ENCODE peak calls at places on chromosomes 4 and X, in five cellular contexts. W, H, R, L and U are unnamed samples.

GRCh38 chr4:25246680-25247611 is 13.1 kb downstream of the PI4K2B start:
- DNase-seq in W (no peak), H (no peak), R (no peak), L (no peak), U (no peak)

GRCh38 chrX:49754238-49754857 is 58.6 kb upstream of the PAGE1 start:
- DNase-seq in W (no peak), H (peak; percentile 58), R (peak; percentile 56), L (peak; percentile 27), U (peak; percentile 13)

GRCh38 chr4:2163311-2163821 is 78.6 kb downstream of the HAUS3 start:
- DNase-seq in W (no peak), H (no peak), R (no peak), L (peak; percentile 31), U (no peak)

GRCh38 chrX:40391662-40392061 is 189.1 kb upstream of the ATP6AP2 start:
- DNase-seq in W (no peak), H (no peak), R (no peak), L (no peak), U (no peak)

GRCh38 chr4:126899382-126899801 is 733.4 kb upstream of the INTU start:
- DNase-seq in W (peak; percentile 74), H (peak; percentile 26), R (peak; percentile 5), L (no peak), U (no peak)

GRCh38 chr4:125681240-125681639 is 366.5 kb downstream of the FAT4 start:
- DNase-seq in W (no peak), H (no peak), R (peak; percentile 11), L (no peak), U (no peak)

GRCh38 chr4:186651624-186652023 is 72.0 kb downstream of the FAT1 start:
- DNase-seq in W (peak; percentile 85), H (no peak), R (peak; percentile 8), L (no peak), U (no peak)

GRCh38 chr4:108272566-108272965 is 103.8 kb upstream of the LEF1 start:
- DNase-seq in W (no peak), H (peak; percentile 12), R (no peak), L (no peak), U (no peak)

GRCh38 chr4:16952462-16952871 is 54.0 kb upstream of the LDB2 start:
- DNase-seq in W (no peak), H (no peak), R (no peak), L (no peak), U (no peak)

GRCh38 chrX:47568656-47569295 is 7.8 kb downstream of the ARAF start:
- DNase-seq in W (peak; percentile 57), H (peak; percentile 40), R (peak; percentile 17), L (no peak), U (peak; percentile 25)

GRCh38 chr4:154478128-154478527 is 13.5 kb downstream of the DCHS2 start:
- DNase-seq in W (no peak), H (no peak), R (no peak), L (no peak), U (no peak)

GRCh38 chr4:154473497-154473896 is 18.1 kb downstream of the DCHS2 start:
- DNase-seq in W (no peak), H (no peak), R (no peak), L (no peak), U (no peak)

GRCh38 chr4:154472870-154473269 is 18.7 kb downstream of the DCHS2 start:
- DNase-seq in W (no peak), H (no peak), R (no peak), L (no peak), U (no peak)

GRCh38 chr4:154475800-154476199 is 15.8 kb downstream of the DCHS2 start:
- DNase-seq in W (no peak), H (no peak), R (no peak), L (no peak), U (no peak)

GRCh38 chr4:154478547-154478946 is 13.1 kb downstream of the DCHS2 start:
- DNase-seq in W (no peak), H (no peak), R (no peak), L (no peak), U (no peak)
- H3K9me3 ChIP-seq in W (no peaks in the 10 kb centered on the region), H (no peaks in the 10 kb centered on the region), R (no peaks in the 10 kb centered on the region), L (no peaks in the 10 kb centered on the region), U (no peaks in the 10 kb centered on the region)

GRCh38 chrX:66402165-66402564 is 236.7 kb downstream of the EDA2R start:
- DNase-seq in W (no peak), H (no peak), R (no peak), L (no peak), U (no peak)
- H3K9me3 ChIP-seq in W (no peaks in the 10 kb centered on the region), H (no peaks in the 10 kb centered on the region), R (peaks cover 3% of the 10 kb centered on the region), L (no peaks in the 10 kb centered on the region), U (peaks cover 3% of the 10 kb centered on the region)

GRCh38 chr4:15778191-15778741 is at the start of gene CD38:
- DNase-seq in W (peak; percentile 76), H (no peak), R (peak; percentile 29), L (peak; percentile 43), U (no peak)

GRCh38 chr4:15779789-15780188 is 1.7 kb downstream of the CD38 start:
- DNase-seq in W (no peak), H (no peak), R (no peak), L (no peak), U (no peak)

GRCh38 chr4:15778742-15779231 is 659 bp downstream of the CD38 start:
- DNase-seq in W (peak; percentile 84), H (no peak), R (peak; percentile 28), L (peak; percentile 50), U (peak; percentile 16)

GRCh38 chr4:15779336-15779735 is 1.2 kb downstream of the CD38 start:
- DNase-seq in W (peak; percentile 69), H (peak; percentile 52), R (peak; percentile 64), L (peak; percentile 56), U (no peak)

GRCh38 chr4:15781427-15782095 is 3.4 kb downstream of the CD38 start:
- DNase-seq in W (peak; percentile 37), H (no peak), R (no peak), L (no peak), U (no peak)
- H3K9me3 ChIP-seq in W (no peaks in the 10 kb centered on the region), H (no peaks in the 10 kb centered on the region), R (no peaks in the 10 kb centered on the region), L (no peaks in the 10 kb centered on the region), U (no peaks in the 10 kb centered on the region)

GRCh38 chrX:44918722-44919121 is 45.7 kb downstream of the KDM6A start:
- DNase-seq in W (no peak), H (peak; percentile 12), R (no peak), L (no peak), U (no peak)

GRCh38 chrX:44927398-44927797 is 54.4 kb downstream of the KDM6A start:
- DNase-seq in W (no peak), H (no peak), R (no peak), L (no peak), U (no peak)

DNA sequence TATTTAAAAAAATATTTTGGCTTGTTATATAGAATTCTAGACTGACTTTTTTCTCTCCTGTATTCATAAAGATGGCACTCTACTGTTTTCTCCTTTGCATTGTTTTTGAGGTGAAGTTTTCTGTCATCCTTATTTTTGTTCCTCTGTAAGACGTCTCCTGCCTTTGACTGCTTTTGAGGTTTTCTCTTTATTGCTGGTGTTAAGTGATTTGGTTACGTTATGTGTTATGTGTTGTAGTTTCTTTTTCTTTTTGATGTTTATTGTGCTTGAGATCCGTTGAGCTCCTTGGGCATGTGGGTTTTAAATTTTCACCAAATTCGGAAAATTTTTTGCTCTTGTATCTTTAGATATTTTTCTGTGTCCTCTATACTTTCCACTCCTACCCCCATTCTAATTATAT is 50.0 kb downstream of the KDM6A start:
- DNase-seq in W (no peak), H (no peak), R (no peak), L (no peak), U (no peak)
- H3K9me3 ChIP-seq in W (no peaks in the 10 kb centered on the region), H (no peaks in the 10 kb centered on the region), R (no peaks in the 10 kb centered on the region), L (no peaks in the 10 kb centered on the region), U (no peaks in the 10 kb centered on the region)

DNA sequence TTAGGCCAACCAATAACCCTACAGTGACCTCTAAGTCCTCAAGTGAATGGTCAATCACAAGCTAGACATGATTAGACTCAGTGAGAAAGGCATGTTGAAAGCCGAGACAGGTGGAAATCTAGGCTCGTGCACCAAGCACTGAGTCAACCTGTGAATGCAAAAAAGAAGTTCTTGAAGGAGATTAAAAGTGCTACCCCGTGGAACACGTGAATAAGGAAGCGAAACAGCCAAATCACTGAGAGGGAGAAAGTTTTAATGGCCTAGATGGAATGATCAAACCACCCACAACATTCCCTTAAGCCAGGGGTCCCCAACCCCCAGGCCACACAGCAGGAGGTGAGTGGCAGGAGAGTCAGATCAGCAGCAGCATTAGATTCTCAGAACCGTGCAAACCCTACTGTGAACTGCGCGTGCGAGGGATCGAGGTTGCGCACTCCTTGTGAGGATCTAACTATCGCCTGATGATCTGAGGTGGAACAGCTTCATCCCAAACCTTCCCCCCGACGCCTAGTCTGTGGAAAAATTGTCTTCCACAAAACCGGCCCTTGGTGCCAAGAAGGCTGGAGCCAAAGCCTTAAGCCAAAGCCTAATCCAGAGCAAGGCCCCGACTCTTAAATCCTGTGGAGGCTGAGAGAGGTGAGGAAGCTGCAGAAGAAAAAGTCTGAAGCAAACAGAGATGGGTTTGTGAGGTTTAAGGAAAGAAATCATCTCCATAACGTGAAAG is 19.5 kb upstream of the PDE6B start:
- DNase-seq in W (no peak), H (no peak), R (no peak), L (no peak), U (no peak)
- H3K9me3 ChIP-seq in W (no peaks in the 10 kb centered on the region), H (no peaks in the 10 kb centered on the region), R (no peaks in the 10 kb centered on the region), L (no peaks in the 10 kb centered on the region), U (no peaks in the 10 kb centered on the region)

GRCh38 chrX:38610839-38611238 is 49.5 kb downstream of the TSPAN7 start:
- DNase-seq in W (no peak), H (no peak), R (no peak), L (no peak), U (no peak)
- H3K9me3 ChIP-seq in W (no peaks in the 10 kb centered on the region), H (no peaks in the 10 kb centered on the region), R (no peaks in the 10 kb centered on the region), L (no peaks in the 10 kb centered on the region), U (no peaks in the 10 kb centered on the region)

GRCh38 chr4:7575426-7575825 is 140.7 kb upstream of the PSAPL1 start:
- DNase-seq in W (no peak), H (no peak), R (no peak), L (no peak), U (no peak)
- H3K9me3 ChIP-seq in W (peaks cover 24% of the 10 kb centered on the region), H (peaks cover 18% of the 10 kb centered on the region), R (no peaks in the 10 kb centered on the region), L (no peaks in the 10 kb centered on the region), U (peaks cover 5% of the 10 kb centered on the region)

DNA sequence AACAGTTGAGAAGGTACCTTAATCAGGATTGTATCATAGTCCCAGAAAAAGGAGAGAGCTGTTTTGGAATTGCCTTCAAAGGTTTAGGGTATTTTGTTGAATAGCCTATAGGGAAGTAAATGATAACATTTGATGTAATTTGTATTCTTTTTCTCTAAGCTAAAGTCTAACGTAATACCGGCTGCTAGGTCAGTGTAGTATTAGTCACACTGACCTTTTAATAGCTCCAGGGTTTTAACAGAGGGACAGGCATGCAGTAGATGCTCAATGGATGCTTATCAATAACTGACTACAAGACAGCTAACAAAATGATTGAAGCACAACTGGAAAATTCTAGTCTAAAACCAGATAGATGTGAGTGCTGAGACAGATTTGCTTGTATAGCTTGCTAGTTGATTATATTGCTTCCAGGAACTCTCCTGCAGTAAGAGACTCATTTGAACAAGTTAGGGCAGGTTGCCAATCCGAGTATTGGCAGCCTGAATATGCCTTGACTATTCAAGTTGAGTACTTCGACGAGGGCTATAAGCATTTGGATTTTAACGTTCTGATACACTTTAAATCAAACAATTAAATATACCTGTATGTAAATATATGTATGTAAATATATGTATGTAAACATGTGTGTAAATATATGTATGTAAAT is 16.5 kb upstream of the PNPLA4 start:
- DNase-seq in W (no peak), H (no peak), R (no peak), L (peak; percentile 38), U (no peak)
- H3K9me3 ChIP-seq in W (no peaks in the 10 kb centered on the region), H (no peaks in the 10 kb centered on the region), R (no peaks in the 10 kb centered on the region), L (no peaks in the 10 kb centered on the region), U (no peaks in the 10 kb centered on the region)